ENCODE peak calls at places on chromosomes 11 and 22, in five cellular contexts. S is HCT116, T is neuronal stem cell, Z is astrocyte, Q is mesendoderm. K is an unnamed sample.

GRCh38 chr22:36365020-36365411 is 22.8 kb downstream of the MYH9 start:
- DNase-seq in Q (peak), T (no peak), S (peak), Z (peak), K (no peak)

GRCh38 chr11:575996-576756 is at the start of gene PHRF1:
- DNase-seq in Q (peak), Z (peak), S (peak), T (peak), K (no peak)

GRCh38 chr11:69787906-69788305 is 12.8 kb upstream of the FGF4 start:
- DNase-seq in Z (no peak), S (no peak), T (no peak), Q (no peak), K (no peak)

GRCh38 chr11:93761910-93762309 is 20.4 kb downstream of the C11orf54 start:
- DNase-seq in T (no peak), Z (no peak), Q (no peak), S (no peak), K (no peak)

GRCh38 chr11:72735495-72736027 is 16.6 kb downstream of the ARAP1 start:
- DNase-seq in Z (peak), S (peak), Q (peak), T (no peak), K (peak)

GRCh38 chr22:19058713-19059451 is 63.3 kb downstream of the DGCR2 start:
- DNase-seq in Q (no peak), S (no peak), Z (no peak), T (no peak), K (no peak)

GRCh38 chr11:135075740-135076139 is 663.7 kb upstream of the B3GAT1 start:
- DNase-seq in Q (peak), Z (no peak), S (peak), T (no peak), K (peak)

GRCh38 chr11:11640152-11640551 is 18.3 kb upstream of the GALNT18 start:
- DNase-seq in Z (peak), T (no peak), S (no peak), Q (no peak), K (no peak)

GRCh38 chr11:69076129-69076791 is 27.5 kb downstream of the TPCN2 start:
- DNase-seq in S (no peak), T (no peak), Q (no peak), Z (peak), K (no peak)

GRCh38 chr11:27717377-27717776 is 17.1 kb upstream of the BDNF start:
- DNase-seq in T (no peak), Q (no peak), Z (no peak), S (no peak), K (no peak)
- H3K9ac ChIP-seq in T (no peak), Q (no peak), Z (no peak), S (peak), K (no peak)

GRCh38 chr22:31139866-31140716 is at the start of gene PLA2G3:
- DNase-seq in S (no peak), Q (peak), Z (peak), T (peak), K (peak)
- H3K4me3 ChIP-seq in S (no peak), Q (peak), Z (no peak), T (peak), K (no peak)

GRCh38 chr11:1851437-1852180 is 1.3 kb upstream of the LSP1 start:
- DNase-seq in Q (no peak), T (no peak), Z (no peak), S (no peak), K (no peak)
- H3K9ac ChIP-seq in Q (no peak), T (no peak), Z (no peak), S (no peak), K (no peak)

GRCh38 chr22:50699754-50700386 is 27.2 kb downstream of the SHANK3 start:
- DNase-seq in Q (peak), Z (no peak), S (no peak), T (no peak), K (peak)

GRCh38 chr22:50699001-50699753 is 26.6 kb downstream of the SHANK3 start:
- DNase-seq in T (no peak), Z (no peak), S (no peak), Q (no peak), K (peak)

GRCh38 chr22:50697667-50698506 is 25.3 kb downstream of the SHANK3 start:
- DNase-seq in Q (no peak), T (no peak), Z (no peak), S (no peak), K (peak)

GRCh38 chr22:50696799-50697561 is 24.4 kb downstream of the SHANK3 start:
- DNase-seq in S (no peak), Z (no peak), T (peak), Q (peak), K (peak)

DNA sequence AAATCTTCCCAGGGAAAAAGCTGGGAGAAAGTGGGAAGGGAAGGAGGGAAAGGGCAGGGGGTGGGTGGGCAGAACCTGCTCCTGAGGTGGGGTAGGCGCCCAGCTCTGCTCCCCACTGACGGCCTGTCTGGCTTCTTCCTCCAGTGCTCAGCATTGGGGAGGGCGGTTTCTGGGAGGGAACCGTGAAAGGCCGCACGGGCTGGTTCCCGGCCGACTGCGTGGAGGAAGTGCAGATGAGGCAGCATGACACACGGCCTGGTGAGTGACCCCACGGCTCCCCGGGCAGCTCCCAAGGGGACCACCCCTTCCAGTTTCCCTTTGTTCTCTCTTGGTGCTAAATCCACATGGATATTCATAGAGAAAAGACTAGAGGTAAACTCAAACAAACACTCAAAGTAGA is 25.9 kb downstream of the SHANK3 start:
- DNase-seq in S (no peak), Z (no peak), T (no peak), Q (no peak), K (peak)
- H3K4me3 ChIP-seq in S (no peak), Z (no peak), T (no peak), Q (no peak), K (no peak)

GRCh38 chr22:27416553-27417427 is 384.8 kb downstream of the MN1 start:
- DNase-seq in Q (peak), Z (peak), S (no peak), T (no peak), K (peak)
- H3K9ac ChIP-seq in Q (no peak), Z (peak), S (no peak), T (no peak), K (no peak)

DNA sequence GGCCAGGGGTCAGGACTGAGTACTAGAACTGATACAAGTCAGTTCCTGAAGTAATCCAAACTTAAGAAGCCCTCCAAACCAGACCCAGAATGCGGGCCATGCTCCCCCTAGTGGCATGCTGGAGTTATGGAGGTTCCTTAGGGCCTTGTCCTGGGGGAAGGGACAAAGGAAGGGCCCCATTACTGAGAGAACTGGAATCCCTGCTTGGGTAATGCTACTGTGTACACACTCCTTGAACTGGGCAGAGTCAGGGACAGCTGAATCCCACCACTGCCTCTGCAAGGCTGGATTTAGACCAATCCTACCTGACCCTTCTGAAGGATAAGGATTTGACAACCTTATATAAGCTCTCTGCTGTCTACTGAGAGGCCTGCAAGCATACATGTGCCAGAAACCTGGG is 97.3 kb upstream of the AKIP1 start:
- DNase-seq in Z (peak), S (peak), T (peak), Q (peak), K (peak)
- H3K4me3 ChIP-seq in Z (no peak), S (no peak), T (no peak), Q (no peak), K (no peak)

DNA sequence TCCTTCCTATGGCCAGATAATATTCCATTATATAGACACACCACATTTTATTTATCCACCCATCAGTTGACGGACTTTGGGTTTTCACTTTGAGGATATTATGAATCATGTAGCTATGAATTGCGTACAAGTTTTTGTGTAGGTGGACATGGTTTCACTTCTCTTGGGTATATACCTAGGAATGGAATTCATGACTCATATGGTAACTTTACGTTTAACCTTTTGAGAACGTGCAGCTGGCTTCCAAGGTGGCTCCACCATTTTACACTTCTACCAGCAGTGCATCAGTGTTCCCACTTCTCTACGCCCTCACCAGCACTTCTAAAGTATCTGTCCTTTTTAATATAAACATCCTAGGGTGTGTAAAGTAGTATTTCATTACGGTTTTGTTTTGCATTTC is 112.0 kb downstream of the PLEKHA7 start:
- DNase-seq in Q (no peak), Z (peak), S (peak), T (no peak), K (no peak)
- H3K9ac ChIP-seq in Q (no peak), Z (no peak), S (no peak), T (no peak), K (no peak)

GRCh38 chr11:61126266-61126665 is 24.0 kb downstream of the CD5 start:
- DNase-seq in Q (no peak), T (no peak), S (no peak), Z (no peak), K (no peak)
- H3K4me3 ChIP-seq in Q (no peak), T (no peak), S (no peak), Z (no peak), K (no peak)

GRCh38 chr11:117313828-117314768 is 2.0 kb downstream of the BACE1 start:
- DNase-seq in T (no peak), Q (no peak), S (no peak), Z (no peak), K (no peak)
- H3K9ac ChIP-seq in T (no peak), Q (peak), S (no peak), Z (peak), K (no peak)

DNA sequence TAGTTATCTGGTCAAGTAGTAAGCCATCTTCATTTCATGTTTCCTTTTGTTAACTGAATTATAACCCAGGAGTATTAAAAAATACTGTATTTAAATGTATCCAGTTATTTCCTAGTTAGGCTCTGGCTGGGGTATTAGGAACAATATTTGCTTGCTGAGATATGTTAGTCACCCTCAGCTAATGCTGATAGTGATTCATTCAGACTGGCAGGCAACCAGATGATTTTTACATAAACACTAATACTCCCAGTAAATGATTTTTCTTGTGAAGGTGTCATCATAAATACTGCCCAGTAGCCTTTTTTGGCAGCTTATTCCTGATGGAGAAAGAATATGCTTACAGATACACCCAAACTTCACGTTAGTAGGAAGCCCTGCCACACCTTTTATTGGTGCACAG is 8.1 kb downstream of the YWHAH start:
- DNase-seq in Z (peak), Q (no peak), S (no peak), T (no peak), K (no peak)
- H3K4me3 ChIP-seq in Z (no peak), Q (no peak), S (no peak), T (no peak), K (no peak)